ENCODE peak calls at places on chromosomes 13 and 19, in six cellular contexts. H, P, C, L, A and G are unnamed samples.

GRCh38 chr19:38388310-38389100 is at the start of gene SPRED3:
- DNase-seq in L (no peak), C (peak), A (peak), P (no peak), H (no peak), G (no peak)

GRCh38 chr19:18543814-18544475 is 572 bp upstream of the FKBP8 start:
- DNase-seq in P (no peak), C (peak), L (peak), A (peak), H (peak), G (no peak)

GRCh38 chr19:1052349-1052967 is 12.6 kb downstream of the ABCA7 start:
- DNase-seq in A (no peak), C (no peak), H (no peak), P (no peak), L (no peak), G (no peak)

GRCh38 chr13:109096101-109096500 is 466.7 kb downstream of the MYO16 start:
- DNase-seq in L (no peak), P (no peak), C (no peak), H (no peak), A (no peak), G (no peak)

GRCh38 chr19:42113641-42114348 is 18.5 kb downstream of the POU2F2 start:
- DNase-seq in P (peak), A (peak), C (peak), L (peak), H (peak), G (peak)

GRCh38 chr13:77516342-77516789 is 19.1 kb upstream of the SCEL start:
- DNase-seq in C (peak), A (no peak), L (no peak), H (no peak), P (peak), G (no peak)

GRCh38 chr19:4064551-4065260 is 2.0 kb downstream of the ZBTB7A start:
- DNase-seq in C (no peak), A (peak), H (peak), L (peak), P (no peak), G (no peak)

GRCh38 chr13:59774511-59774911 is 389.2 kb downstream of the DIAPH3 start:
- DNase-seq in C (peak), L (no peak), H (no peak), A (peak), P (no peak), G (peak)

GRCh38 chr13:29924482-29924884 is 74.1 kb upstream of the UBL3 start:
- DNase-seq in A (peak), H (no peak), L (no peak), P (peak), C (peak), G (no peak)

GRCh38 chr19:1012334-1012733 is 8.6 kb downstream of the TMEM259 start:
- DNase-seq in L (no peak), A (no peak), P (no peak), C (no peak), H (no peak), G (no peak)

GRCh38 chr19:43570174-43570791 is 5.0 kb downstream of the XRCC1 start:
- DNase-seq in L (no peak), C (no peak), H (no peak), P (no peak), A (no peak), G (no peak)
- TF ChIP-seq CTCF in L (no peak), C (no peak), H (no peak), P (no peak), A (no peak), G (no peak)

DNA sequence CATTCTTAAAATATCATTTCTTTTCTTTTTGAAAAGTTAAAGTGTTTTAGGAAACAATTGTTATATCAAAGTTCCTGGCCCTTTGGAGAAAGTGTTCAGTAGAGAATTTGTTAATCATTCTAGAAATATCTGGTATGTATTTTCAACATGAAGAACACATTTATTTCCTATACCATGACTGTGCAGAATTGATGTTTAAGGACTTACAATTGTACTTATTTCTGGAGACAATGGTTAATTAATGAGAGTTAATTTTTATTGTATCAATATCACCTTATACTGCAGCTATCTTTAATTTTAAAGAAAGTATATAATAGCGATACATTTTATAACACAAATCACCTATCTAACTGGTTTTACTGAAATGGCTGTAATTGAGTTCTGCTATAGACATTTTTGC is 95.3 kb downstream of the TEX29 start:
- DNase-seq in L (no peak), A (no peak), C (no peak), P (no peak), H (no peak), G (no peak)
- TF ChIP-seq CTCF in L (no peak), A (no peak), C (no peak), P (no peak), H (no peak), G (no peak)

DNA sequence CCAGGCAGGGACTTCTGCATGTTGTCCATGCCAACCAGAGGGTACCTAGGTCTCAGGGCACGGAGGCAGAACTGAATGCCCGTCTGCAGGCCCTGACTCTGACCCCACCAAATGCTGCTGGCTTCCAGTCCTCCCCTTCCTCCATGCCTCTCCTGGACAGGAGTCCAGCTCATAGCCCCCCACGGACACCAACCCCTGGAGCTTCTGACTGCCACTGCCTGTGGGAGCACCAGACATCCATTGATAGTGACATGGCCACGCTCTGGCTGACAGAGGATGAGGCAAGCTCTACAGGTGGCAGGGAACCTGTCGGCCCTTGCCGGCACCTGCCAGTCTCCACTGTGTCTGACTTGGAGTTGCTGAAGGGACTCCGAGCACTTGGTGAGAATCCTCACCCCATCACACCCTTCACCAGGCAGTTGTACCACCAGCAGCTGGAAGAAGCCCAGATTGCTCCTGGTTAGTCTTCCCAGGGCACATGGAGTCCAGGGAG is 1.8 kb downstream of the ANKLE1 start:
- DNase-seq in L (no peak), A (no peak), H (no peak), C (no peak), P (no peak), G (no peak)
- TF ChIP-seq CTCF in L (no peak), A (no peak), H (no peak), C (no peak), P (no peak), G (no peak)

GRCh38 chr19:33022472-33023116 is 42.1 kb downstream of the RHPN2 start:
- DNase-seq in L (no peak), H (peak), C (no peak), P (no peak), A (no peak), G (no peak)
- TF ChIP-seq CTCF in L (no peak), H (peak), C (no peak), P (peak), A (no peak), G (no peak)